ENCODE peak calls at places on chromosomes 4 and X, in six cellular contexts. U, S, I, P, J and L are unnamed samples.

GRCh38 chr4:67151376-67152343 is 393.6 kb downstream of the CENPC start:
- DNase-seq in U (no peak), S (no peak), I (peak; percentile 20), P (no peak), J (no peak), L (no peak)

GRCh38 chr4:173535932-173536331 is 5.9 kb upstream of the HAND2 start:
- DNase-seq in U (no peak), S (no peak), I (no peak), P (no peak), J (no peak), L (no peak)

GRCh38 chr4:103996637-103997036 is 276.9 kb upstream of the TACR3 start:
- DNase-seq in U (no peak), S (no peak), I (no peak), P (no peak), J (peak; percentile 78), L (no peak)

GRCh38 chrX:120236676-120237460 is 13.7 kb upstream of the ZBTB33 start:
- DNase-seq in U (no peak), S (no peak), I (no peak), P (no peak), J (no peak), L (no peak)

GRCh38 chr4:6925357-6925836 is 15.8 kb downstream of the TBC1D14 start:
- DNase-seq in U (no peak), S (no peak), I (peak; percentile 64), P (peak; percentile 75), J (no peak), L (no peak)

GRCh38 chr4:51831133-51831532 is 11.8 kb upstream of the DCUN1D4 start:
- DNase-seq in U (peak; percentile 48), S (peak; percentile 53), I (peak; percentile 54), P (no peak), J (no peak), L (peak; percentile 63)

GRCh38 chr4:48138936-48139335 is 4.9 kb upstream of the TXK start:
- DNase-seq in U (peak; percentile 72), S (no peak), I (no peak), P (no peak), J (no peak), L (no peak)

GRCh38 chrX:39936886-39937770 is 160.6 kb downstream of the BCOR start:
- DNase-seq in U (peak; percentile 4), S (no peak), I (no peak), P (no peak), J (no peak), L (no peak)

GRCh38 chrX:10507876-10508275 is 112.5 kb downstream of the MID1 start:
- DNase-seq in U (no peak), S (no peak), I (no peak), P (no peak), J (no peak), L (no peak)

GRCh38 chr4:165945991-165946390 is 73.0 kb downstream of the TLL1 start:
- DNase-seq in U (no peak), S (no peak), I (no peak), P (no peak), J (no peak), L (no peak)

GRCh38 chr4:174086829-174087799 is 196.4 kb downstream of the FBXO8 start:
- DNase-seq in U (no peak), S (no peak), I (no peak), P (no peak), J (no peak), L (no peak)

GRCh38 chr4:154030747-154031146 is 241.9 kb upstream of the SFRP2 start:
- DNase-seq in U (no peak), S (no peak), I (no peak), P (no peak), J (no peak), L (no peak)
- H3K4me3 ChIP-seq in U (no peak overlapping the region), S (no peak overlapping the region), I (no peak overlapping the region), P (no peak overlapping the region), J (no peak overlapping the region), L (no peak overlapping the region)

DNA sequence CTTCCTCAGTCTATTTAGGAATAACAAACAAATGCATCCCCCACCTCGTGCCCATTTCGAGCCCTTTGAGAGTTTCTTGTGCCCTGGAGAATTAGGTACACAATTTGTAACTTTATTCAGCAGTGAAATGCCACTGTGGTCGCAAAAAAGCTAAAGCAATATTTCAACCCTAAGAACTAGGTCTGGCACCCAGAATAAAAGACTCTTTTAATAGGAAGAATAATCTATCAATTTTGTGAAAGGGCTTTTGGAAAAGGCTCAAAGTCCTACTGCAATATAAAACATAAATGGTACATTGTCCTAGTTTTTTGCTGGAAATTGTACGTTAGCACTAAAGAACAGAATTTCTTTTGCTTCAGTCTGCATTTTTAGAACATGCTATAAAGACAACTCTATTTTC is 304.6 kb upstream of the TENM3 start:
- DNase-seq in U (no peak), S (no peak), I (no peak), P (no peak), J (no peak), L (no peak)
- H3K4me1 ChIP-seq in U (no peaks in the 10 kb centered on the region), S (no peaks in the 10 kb centered on the region), I (no peaks in the 10 kb centered on the region), P (no peaks in the 10 kb centered on the region), J (no peaks in the 10 kb centered on the region), L (no peaks in the 10 kb centered on the region)

GRCh38 chr4:133152330-133152791 is 3.3 kb downstream of the PCDH10 start:
- DNase-seq in U (no peak), S (no peak), I (no peak), P (no peak), J (no peak), L (no peak)
- H3K4me3 ChIP-seq in U (no peak overlapping the region), S (peak overlapping the region; percentile 33), I (peak overlapping the region; percentile 11), P (peak overlapping the region; percentile 8), J (no peak overlapping the region), L (no peak overlapping the region)

GRCh38 chr4:86939123-86939522 is 4.3 kb downstream of the AFF1 start:
- DNase-seq in U (no peak), S (no peak), I (no peak), P (no peak), J (no peak), L (no peak)

GRCh38 chr4:86935833-86936721 is 1.3 kb downstream of the AFF1 start:
- DNase-seq in U (peak; percentile 70), S (peak; percentile 31), I (peak; percentile 63), P (peak; percentile 82), J (peak; percentile 73), L (peak; percentile 71)

GRCh38 chr4:86935499-86935832 is 655 bp downstream of the AFF1 start:
- DNase-seq in U (no peak), S (no peak), I (no peak), P (no peak), J (no peak), L (peak; percentile 37)

GRCh38 chr4:86934147-86934771 is 552 bp upstream of the AFF1 start:
- DNase-seq in U (no peak), S (no peak), I (no peak), P (no peak), J (no peak), L (no peak)

DNA sequence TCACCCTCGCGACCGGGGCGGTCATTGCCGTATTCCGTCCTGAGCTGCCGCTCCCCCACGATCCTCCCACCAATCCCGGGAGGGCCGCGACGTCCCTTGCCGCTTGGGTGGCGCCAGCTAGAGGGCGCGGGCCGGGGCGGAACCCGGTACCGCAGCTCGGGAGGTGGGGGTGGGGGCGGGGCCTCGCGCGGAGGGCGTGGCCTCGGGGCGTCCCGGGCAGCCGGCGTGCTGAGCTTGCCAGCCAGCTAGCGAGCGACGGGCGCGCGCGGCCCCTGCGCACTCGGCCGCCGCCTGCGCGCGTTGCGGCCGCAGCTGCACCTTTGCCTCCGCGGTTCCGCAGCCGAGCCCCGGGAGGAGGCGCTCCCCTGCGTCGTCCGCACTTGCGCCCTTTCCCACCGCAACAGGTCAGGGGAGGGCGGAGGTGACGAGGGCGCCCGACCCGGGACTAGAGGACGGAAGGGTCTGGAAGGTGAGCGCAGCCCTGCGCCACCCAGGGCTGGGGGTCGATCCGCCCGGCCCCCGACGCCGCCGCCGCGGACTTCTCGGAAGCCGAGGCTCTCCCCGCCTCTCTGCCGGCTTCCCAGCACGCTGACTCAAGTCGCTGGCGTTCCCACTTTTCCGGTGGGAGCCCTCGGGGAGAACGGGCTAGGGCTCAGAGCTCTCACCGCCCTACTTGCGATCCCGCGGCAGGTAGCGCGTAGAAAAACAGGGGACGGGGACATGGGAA is at the start of gene AFF1:
- DNase-seq in U (peak; percentile 88), S (peak; percentile 96), I (peak; percentile 97), P (peak; percentile 91), J (peak; percentile 72), L (peak; percentile 94)
- H3K4me1 ChIP-seq in U (peaks cover 45% of the 10 kb centered on the region), S (peaks cover 50% of the 10 kb centered on the region), I (peaks cover 13% of the 10 kb centered on the region), P (peaks cover 51% of the 10 kb centered on the region), J (no peaks in the 10 kb centered on the region), L (peaks cover 5% of the 10 kb centered on the region)

GRCh38 chrX:48626401-48627298 is 29.4 kb downstream of the WDR13 start:
- DNase-seq in U (no peak), S (no peak), I (no peak), P (no peak), J (no peak), L (no peak)

GRCh38 chrX:48636776-48637175 is 39.5 kb downstream of the WDR13 start:
- DNase-seq in U (no peak), S (no peak), I (no peak), P (no peak), J (no peak), L (no peak)

GRCh38 chrX:48632207-48632606 is 34.9 kb downstream of the WDR13 start:
- DNase-seq in U (no peak), S (no peak), I (no peak), P (no peak), J (no peak), L (no peak)

GRCh38 chrX:48636286-48636685 is 39.0 kb downstream of the WDR13 start:
- DNase-seq in U (no peak), S (no peak), I (no peak), P (no peak), J (no peak), L (no peak)

GRCh38 chrX:48631376-48632090 is 34.2 kb downstream of the WDR13 start:
- DNase-seq in U (peak; percentile 73), S (peak; percentile 38), I (peak; percentile 73), P (peak; percentile 62), J (peak; percentile 91), L (peak; percentile 86)
- H3K4me3 ChIP-seq in U (peak overlapping the region; percentile 24), S (peak overlapping the region; percentile 5), I (no peak overlapping the region), P (no peak overlapping the region), J (no peak overlapping the region), L (no peak overlapping the region)